ENCODE peak calls at places on chromosomes 12 and 14, in nine cellular contexts. U is naive thymus-derived CD8-positive, alpha-beta T cell; A is CD4-positive, CD25-positive, alpha-beta regulatory T cell; W is left ventricle myocardium superior; X is RWPE2; S is HCT116; Q is activated T-helper 17 cell treated with anti-CD3 and anti-CD28 coated beads, Interleukin-2, amount 50 U/mL, for 72 hours; D is Panc1; O is pancreas. V is an unnamed sample.

GRCh38 chr12:32098112-32098511 is 8.5 kb upstream of the BICD1 start:
- ATAC-seq in A (no peak), O (no peak), W (no peak), X (no peak), U (no peak), Q (no peak), D (no peak), S (no peak), V (no peak)

GRCh38 chr14:71319646-71320045 is 412.4 kb downstream of the PCNX1 start:
- ATAC-seq in O (no peak), S (peak), U (no peak), X (no peak), Q (peak), A (no peak), W (no peak), D (peak), V (peak)

GRCh38 chr12:78490841-78491240 is 373.7 kb upstream of the SYT1 start:
- ATAC-seq in X (no peak), Q (no peak), A (no peak), O (no peak), S (no peak), D (no peak), U (no peak), W (no peak), V (no peak)

GRCh38 chr12:93466625-93467350 is 526 bp upstream of the MRPL42 start:
- ATAC-seq in U (no peak), D (peak), X (no peak), S (peak), O (peak), A (no peak), W (peak), Q (peak), V (no peak)

GRCh38 chr14:104681689-104682074 is 7.7 kb upstream of the INF2 start:
- ATAC-seq in Q (no peak), X (peak), W (peak), S (peak), O (peak), U (no peak), A (no peak), D (peak), V (peak)

GRCh38 chr12:51938744-51939143 is 12.8 kb upstream of the ACVR1B start:
- ATAC-seq in D (no peak), X (peak), Q (no peak), O (no peak), U (no peak), S (no peak), W (no peak), A (no peak), V (peak)

GRCh38 chr12:57541717-57542116 is 5.3 kb downstream of the DCTN2 start:
- ATAC-seq in X (no peak), U (no peak), W (no peak), O (no peak), S (no peak), D (no peak), A (no peak), Q (no peak), V (no peak)

GRCh38 chr12:124100572-124101178 is 127.7 kb downstream of the ZNF664 start:
- ATAC-seq in U (no peak), W (no peak), O (no peak), D (no peak), A (no peak), S (no peak), X (no peak), Q (no peak), V (no peak)

GRCh38 chr14:76985021-76985420 is 43.5 kb downstream of the IRF2BPL start:
- ATAC-seq in Q (no peak), A (no peak), O (no peak), S (no peak), D (peak), U (no peak), W (no peak), X (peak), V (peak)